ENCODE peak calls at places on chromosomes 6 and 20, in five cellular contexts. One of them, this sample, is unnamed.

GRCh38 chr20:5033566-5033965 is 32.3 kb upstream of the SLC23A2 start:
- DNase-seq in GM04504: no peak
- DNase-seq in cardiac muscle cell: peak
- DNase-seq in GM13976: no peak
- DNase-seq in HFF-Myc: no peak
- DNase-seq in this sample: no peak

GRCh38 chr6:32741203-32741960 is at the start of gene HLA-DQA2:
- DNase-seq in GM04504: no peak
- DNase-seq in cardiac muscle cell: no peak
- DNase-seq in HFF-Myc: no peak
- DNase-seq in GM13976: no peak
- DNase-seq in this sample: no peak

GRCh38 chr6:28207244-28208179 is 17.6 kb upstream of the ZSCAN9 start:
- DNase-seq in cardiac muscle cell: peak
- DNase-seq in GM04504: no peak
- DNase-seq in HFF-Myc: no peak
- DNase-seq in GM13976: peak
- DNase-seq in this sample: peak

GRCh38 chr6:139156571-139156970 is 21.7 kb downstream of the HECA start:
- DNase-seq in GM04504: no peak
- DNase-seq in HFF-Myc: no peak
- DNase-seq in GM13976: no peak
- DNase-seq in cardiac muscle cell: no peak
- DNase-seq in this sample: no peak

GRCh38 chr20:16803965-16804792 is 56.0 kb downstream of the OTOR start:
- DNase-seq in GM04504: peak
- DNase-seq in HFF-Myc: peak
- DNase-seq in cardiac muscle cell: peak
- DNase-seq in GM13976: peak
- DNase-seq in this sample: peak

GRCh38 chr20:63122626-63123025 is 93.3 kb downstream of the YTHDF1 start:
- DNase-seq in cardiac muscle cell: no peak
- DNase-seq in GM04504: no peak
- DNase-seq in GM13976: no peak
- DNase-seq in HFF-Myc: no peak
- DNase-seq in this sample: no peak

GRCh38 chr20:31751126-31751525 is 12.0 kb downstream of the TPX2 start:
- DNase-seq in HFF-Myc: no peak
- DNase-seq in GM13976: no peak
- DNase-seq in GM04504: peak
- DNase-seq in cardiac muscle cell: peak
- DNase-seq in this sample: no peak

GRCh38 chr6:26571592-26572296 is 25.0 kb upstream of the ABT1 start:
- DNase-seq in GM04504: peak
- DNase-seq in cardiac muscle cell: peak
- DNase-seq in HFF-Myc: peak
- DNase-seq in GM13976: peak
- DNase-seq in this sample: no peak

GRCh38 chr6:81787313-81788068 is 35.0 kb upstream of the TENT5A start:
- DNase-seq in cardiac muscle cell: peak
- DNase-seq in GM13976: no peak
- DNase-seq in HFF-Myc: no peak
- DNase-seq in GM04504: no peak
- DNase-seq in this sample: no peak

GRCh38 chr6:125259354-125259736 is 42.4 kb downstream of the HDDC2 start:
- DNase-seq in cardiac muscle cell: no peak
- DNase-seq in GM04504: no peak
- DNase-seq in HFF-Myc: no peak
- DNase-seq in GM13976: no peak
- DNase-seq in this sample: no peak

GRCh38 chr20:15726416-15726815 is 846.8 kb downstream of the KIF16B start:
- DNase-seq in GM13976: no peak
- DNase-seq in cardiac muscle cell: no peak
- DNase-seq in GM04504: no peak
- DNase-seq in HFF-Myc: no peak
- DNase-seq in this sample: no peak

This sample was measured in GM20000.